ENCODE peak calls at places on chromosome 1, in ten cellular contexts. F, H, W, C, X, Y, S, D, Z and P are unnamed samples.

GRCh38 chr1:73662526-73662925 is 535.5 kb downstream of the LRRIQ3 start:
- DNase-seq in Y (no peak), S (no peak), X (no peak), D (no peak), F (no peak), Z (no peak), C (no peak), H (no peak), W (no peak), P (no peak)

GRCh38 chr1:201562659-201563405 is 23.9 kb downstream of the NAV1 start:
- DNase-seq in W (peak), D (no peak), Z (no peak), S (no peak), H (no peak), Y (peak), C (no peak), X (no peak), F (peak), P (no peak)

GRCh38 chr1:24018611-24019580 is 38.8 kb upstream of the SRSF10 start:
- DNase-seq in Y (peak), H (peak), W (peak), X (no peak), Z (peak), C (no peak), F (peak), D (no peak), S (no peak), P (peak)

GRCh38 chr1:162902372-162902771 is 41.4 kb upstream of the CCDC190 start:
- DNase-seq in W (peak), S (no peak), C (no peak), D (no peak), Z (no peak), H (no peak), F (peak), Y (peak), X (no peak), P (no peak)

GRCh38 chr1:85326381-85326780 is 49.9 kb upstream of the BCL10 start:
- DNase-seq in Z (no peak), Y (no peak), D (no peak), S (no peak), X (no peak), C (no peak), F (no peak), W (no peak), H (no peak), P (no peak)

GRCh38 chr1:242057745-242058115 is 58.8 kb upstream of the MAP1LC3C start:
- DNase-seq in Z (no peak), S (no peak), X (no peak), W (no peak), Y (no peak), D (no peak), C (no peak), H (no peak), F (no peak), P (no peak)

GRCh38 chr1:183282101-183282855 is 96.2 kb downstream of the LAMC2 start:
- DNase-seq in S (no peak), Z (peak), Y (no peak), D (no peak), X (no peak), F (no peak), W (no peak), H (peak), C (no peak), P (no peak)

GRCh38 chr1:237133921-237134320 is 91.9 kb downstream of the RYR2 start:
- DNase-seq in X (no peak), W (no peak), H (no peak), Y (no peak), S (no peak), C (no peak), D (no peak), F (no peak), Z (no peak), P (no peak)

GRCh38 chr1:18907021-18907913 is 4.9 kb upstream of the ALDH4A1 start:
- DNase-seq in X (peak), D (peak), H (peak), F (peak), Z (no peak), Y (peak), S (peak), C (peak), W (no peak), P (no peak)

GRCh38 chr1:241825581-241825980 is 22.4 kb upstream of the EXO1 start:
- DNase-seq in C (no peak), X (no peak), F (no peak), Y (no peak), D (no peak), W (no peak), S (no peak), H (no peak), Z (no peak), P (no peak)

GRCh38 chr1:40076895-40077312 is 20.1 kb downstream of the PPT1 start:
- DNase-seq in Z (no peak), Y (peak), H (no peak), F (peak), W (peak), D (no peak), C (no peak), S (no peak), X (no peak), P (no peak)

GRCh38 chr1:25699501-25700089 is 83.0 kb downstream of the MAN1C1 start:
- DNase-seq in S (no peak), Z (no peak), F (no peak), X (no peak), D (peak), Y (no peak), C (no peak), W (no peak), H (peak), P (no peak)

GRCh38 chr1:7315316-7315715 is 455.8 kb upstream of the VAMP3 start:
- DNase-seq in H (no peak), Z (no peak), D (no peak), C (no peak), X (no peak), F (no peak), W (no peak), Y (no peak), S (no peak), P (no peak)

GRCh38 chr1:151809625-151810556 is 4.7 kb upstream of the LINGO4 start:
- DNase-seq in Z (peak), S (no peak), H (no peak), D (no peak), Y (no peak), C (no peak), W (no peak), X (no peak), F (no peak), P (no peak)

GRCh38 chr1:9346566-9346965 is 53.9 kb downstream of the SPSB1 start:
- DNase-seq in Z (no peak), S (no peak), H (no peak), F (no peak), X (no peak), D (no peak), W (no peak), Y (no peak), C (no peak), P (no peak)

GRCh38 chr1:59520194-59520593 is 223.3 kb downstream of the FGGY start:
- DNase-seq in D (no peak), Z (no peak), H (no peak), Y (peak), C (no peak), F (peak), X (no peak), W (no peak), S (no peak), P (no peak)

GRCh38 chr1:118989006-118989736 is 1.0 kb upstream of the TBX15 start:
- DNase-seq in W (no peak), H (no peak), Y (no peak), F (peak), Z (no peak), S (no peak), C (no peak), X (no peak), D (no peak), P (no peak)

GRCh38 chr1:58829861-58830260 is 46.0 kb upstream of the JUN start:
- DNase-seq in W (no peak), H (no peak), Z (no peak), C (no peak), X (no peak), D (no peak), S (no peak), Y (no peak), F (no peak), P (no peak)

GRCh38 chr1:23475641-23476040 is 8.3 kb downstream of the ASAP3 start:
- DNase-seq in D (no peak), Z (no peak), W (no peak), C (no peak), H (no peak), S (no peak), X (no peak), Y (no peak), F (no peak), P (no peak)

GRCh38 chr1:62138029-62138428 is 56.6 kb upstream of the L1TD1 start:
- DNase-seq in X (no peak), C (no peak), F (no peak), Y (no peak), Z (no peak), S (no peak), W (no peak), H (no peak), D (no peak), P (no peak)

GRCh38 chr1:2989976-2990375 is 31.3 kb upstream of the ACTRT2 start:
- DNase-seq in X (no peak), C (no peak), Z (no peak), W (no peak), Y (no peak), H (peak), D (peak), F (no peak), S (no peak), P (no peak)

GRCh38 chr1:75797606-75798216 is 1.0 kb downstream of the MSH4 start:
- DNase-seq in H (no peak), C (no peak), F (no peak), X (no peak), D (no peak), S (no peak), Y (no peak), W (no peak), Z (no peak), P (no peak)

GRCh38 chr1:84632975-84633427 is 57.3 kb downstream of the SSX2IP start:
- DNase-seq in D (no peak), W (no peak), S (no peak), X (no peak), F (peak), H (no peak), Y (peak), C (no peak), Z (no peak), P (no peak)

GRCh38 chr1:232477728-232478127 is 152.2 kb downstream of the SIPA1L2 start:
- DNase-seq in D (no peak), X (no peak), F (peak), H (no peak), C (no peak), Y (peak), Z (no peak), W (peak), S (no peak), P (no peak)